ENCODE peak calls at places on chromosomes 6 and 20, in seven cellular contexts. H, Q, U, F, L, T and A are unnamed samples. For H3K9me3, the result is how much of the 10 kb centered on the place peaks cover.

GRCh38 chr6:154962751-154963150 is 32.4 kb upstream of the TIAM2 start:
- DNase-seq in T (peak), L (peak), U (no peak), Q (no peak), H (peak), F (peak), A (no peak)

GRCh38 chr6:119379809-119380208 is 30.2 kb upstream of the MAN1A1 start:
- DNase-seq in Q (no peak), T (no peak), L (no peak), H (no peak), U (no peak), F (no peak), A (no peak)

GRCh38 chr6:38804368-38804767 is 89.3 kb downstream of the DNAH8 start:
- DNase-seq in U (no peak), F (no peak), T (no peak), L (no peak), H (no peak), Q (no peak), A (no peak)

GRCh38 chr20:4573564-4574355 is 147.9 kb upstream of the PRND start:
- DNase-seq in Q (no peak), U (no peak), T (peak), H (no peak), L (peak), F (peak), A (no peak)

GRCh38 chr6:119133400-119133799 is 54.9 kb upstream of the FAM184A start:
- DNase-seq in T (no peak), Q (no peak), L (no peak), F (no peak), H (no peak), U (no peak), A (no peak)

GRCh38 chr6:130697661-130698535 is 129.3 kb upstream of the SMLR1 start:
- DNase-seq in T (peak), L (peak), Q (peak), H (peak), U (peak), F (peak), A (peak)

GRCh38 chr6:163180874-163181541 is 233.5 kb upstream of the QKI start:
- DNase-seq in H (peak), Q (peak), L (peak), F (peak), T (peak), U (peak), A (no peak)

GRCh38 chr20:58676161-58676560 is 16.4 kb upstream of the NPEPL1 start:
- DNase-seq in L (no peak), H (no peak), T (no peak), Q (no peak), F (no peak), U (no peak), A (no peak)

GRCh38 chr6:137589067-137589848 is 95.1 kb upstream of the OLIG3 start:
- DNase-seq in H (peak), U (peak), F (no peak), L (peak), T (peak), Q (peak), A (peak)

GRCh38 chr20:51687071-51687470 is 81.1 kb downstream of the ATP9A start:
- DNase-seq in Q (no peak), U (no peak), F (peak), H (peak), L (peak), T (peak), A (no peak)

GRCh38 chr6:89302936-89303335 is 12.2 kb downstream of the GABRR2 start:
- DNase-seq in T (no peak), U (no peak), H (no peak), Q (no peak), L (no peak), F (no peak), A (no peak)

GRCh38 chr6:19333936-19334335 is 503.2 kb upstream of the ID4 start:
- DNase-seq in L (no peak), Q (no peak), T (peak), H (peak), U (no peak), F (peak), A (no peak)

GRCh38 chr6:115680621-115681020 is 380.1 kb downstream of the FRK start:
- DNase-seq in T (no peak), L (no peak), Q (no peak), H (no peak), F (no peak), U (no peak), A (no peak)

GRCh38 chr20:13430346-13431002 is 208.3 kb downstream of the TASP1 start:
- DNase-seq in H (peak), U (no peak), Q (no peak), L (no peak), T (no peak), F (no peak), A (no peak)

DNA sequence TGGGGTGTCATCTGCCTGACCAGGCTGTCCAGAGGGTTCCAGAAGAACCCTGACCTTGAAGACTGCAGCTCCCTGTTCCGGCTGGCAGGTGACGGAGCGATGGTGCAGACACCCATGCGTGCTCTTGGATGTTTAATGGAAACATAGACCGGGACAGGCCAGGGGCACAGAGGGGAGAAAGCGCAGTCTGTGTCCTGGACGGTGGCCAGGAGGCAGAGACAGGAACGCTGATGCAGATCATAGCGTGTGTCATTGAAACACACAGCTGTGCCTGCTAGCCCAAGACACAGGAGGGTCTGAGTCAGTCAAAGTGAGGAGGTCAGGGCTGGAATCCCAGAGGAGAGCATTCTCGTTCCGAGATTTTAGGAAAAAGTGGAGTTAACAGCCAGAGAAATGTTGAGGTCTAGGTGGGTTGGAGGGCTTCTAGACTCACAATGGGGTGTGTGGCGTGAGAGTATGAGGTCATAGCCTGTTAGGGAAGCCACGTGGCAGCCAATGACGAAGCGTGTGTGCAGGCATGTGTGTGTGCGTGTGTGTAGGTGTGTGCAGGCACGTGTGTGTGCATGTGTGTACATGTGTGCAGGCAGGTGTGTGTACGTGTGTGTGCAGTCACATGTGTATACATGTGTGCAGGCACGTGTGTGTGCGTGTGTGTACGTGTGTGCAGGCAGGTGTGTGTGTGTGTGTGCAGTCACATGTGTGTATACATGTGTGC is 167.0 kb downstream of the ERMARD start:
- DNase-seq in H (no peak), L (peak), U (no peak), T (no peak), Q (no peak), F (no peak), A (no peak)
- H3K9me3 ChIP-seq in H (under half), L (under half), U (under half), T (under half), Q (under half), F (under half), A (under half)

DNA sequence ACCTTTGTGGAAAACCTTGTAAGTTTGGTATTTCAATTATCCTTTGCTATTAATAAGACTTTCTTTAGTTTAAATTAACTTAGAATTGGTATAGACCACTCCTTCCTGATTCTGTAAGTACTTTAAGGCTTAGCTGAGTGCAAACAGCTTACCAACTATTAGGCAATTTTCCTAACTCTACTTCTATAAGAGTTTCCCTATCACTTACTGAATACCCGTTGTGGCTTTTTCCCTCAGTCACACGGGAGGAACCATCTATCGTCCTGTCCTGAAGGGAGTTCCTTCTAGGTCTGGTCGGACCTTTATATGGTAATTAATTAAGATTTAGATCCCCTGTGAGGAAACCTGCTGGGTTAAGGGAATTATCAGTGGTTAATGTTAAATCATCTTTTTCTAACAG is 9.6 kb downstream of the SLC35A1 start:
- DNase-seq in L (no peak), Q (no peak), H (no peak), T (no peak), F (peak), U (no peak), A (no peak)
- H3K9ac ChIP-seq in L (no peak), Q (no peak), H (no peak), T (no peak), F (no peak), U (no peak), A (no peak)

GRCh38 chr6:167487706-167488664 is 163.1 kb downstream of the TTLL2 start:
- DNase-seq in L (no peak), H (no peak), T (no peak), U (no peak), Q (no peak), F (no peak), A (no peak)

GRCh38 chr6:167481527-167481926 is 156.6 kb downstream of the TTLL2 start:
- DNase-seq in U (no peak), T (no peak), L (no peak), H (no peak), F (no peak), Q (no peak), A (no peak)

GRCh38 chr6:167479967-167480653 is 155.2 kb downstream of the TTLL2 start:
- DNase-seq in H (no peak), Q (no peak), U (no peak), T (no peak), L (no peak), F (no peak), A (no peak)

DNA sequence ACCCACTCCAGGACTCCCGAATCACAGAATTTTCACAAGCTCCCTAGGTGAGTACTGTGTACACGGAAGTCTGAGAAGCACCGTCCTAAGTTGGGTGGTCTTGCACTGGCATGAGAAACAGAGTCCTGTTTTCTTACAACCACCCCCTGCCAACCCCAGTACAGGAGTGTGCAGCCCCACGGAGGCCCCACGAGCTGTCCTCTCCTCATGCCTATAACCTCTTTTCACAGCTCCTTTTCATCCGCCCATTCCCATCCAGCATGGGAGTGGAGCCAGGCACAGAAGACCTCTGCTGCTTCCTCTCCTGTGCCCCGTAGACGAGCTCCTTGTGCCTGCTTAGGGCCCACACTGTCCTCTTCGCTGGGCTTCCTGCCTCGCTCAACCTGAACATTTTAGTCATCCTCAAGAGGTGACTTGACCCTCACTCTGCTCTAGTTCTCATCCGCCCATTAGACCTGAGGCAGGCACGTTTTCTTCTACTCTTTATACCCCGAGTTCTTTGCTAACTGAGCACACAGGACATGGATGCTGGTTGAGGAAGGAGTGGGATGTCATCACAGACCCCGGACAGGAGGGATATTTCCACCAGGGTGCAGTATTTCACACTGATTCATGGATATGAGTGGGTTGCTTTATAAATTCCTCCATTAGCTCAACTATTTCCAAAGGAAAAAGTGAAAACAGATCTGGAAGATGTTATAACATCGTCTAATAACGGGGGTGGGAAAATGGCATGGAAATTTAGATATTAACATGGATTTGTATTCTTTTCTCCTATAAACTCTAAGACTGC is 160.5 kb downstream of the TTLL2 start:
- DNase-seq in F (no peak), T (no peak), L (peak), U (no peak), H (no peak), Q (peak), A (no peak)
- H3K9me3 ChIP-seq in F (under half), T (under half), L (under half), U (under half), H (under half), Q (under half), A (under half)

DNA sequence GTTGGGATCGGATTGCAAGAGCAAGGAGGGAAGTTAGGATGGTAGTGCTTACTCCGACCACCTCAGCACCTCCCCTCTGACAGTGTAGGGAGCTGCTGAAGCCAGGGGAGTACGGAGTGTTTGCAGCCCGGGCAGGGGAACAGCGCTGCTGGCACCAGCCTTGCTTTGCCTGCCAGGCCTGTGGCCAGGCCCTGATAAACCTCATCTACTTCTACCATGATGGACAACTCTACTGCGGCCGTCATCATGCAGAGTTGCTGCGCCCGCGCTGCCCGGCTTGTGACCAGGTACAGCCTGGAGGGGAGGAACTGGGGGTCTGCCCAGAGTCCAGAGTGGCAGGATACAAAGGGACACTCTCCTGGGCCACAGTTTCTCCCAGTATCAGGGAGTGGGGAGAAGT is 2.2 kb upstream of the TOMM6 start:
- DNase-seq in L (no peak), U (no peak), H (no peak), F (no peak), T (no peak), Q (no peak), A (no peak)
- H3K9ac ChIP-seq in L (no peak), U (no peak), H (no peak), F (no peak), T (no peak), Q (peak), A (no peak)

DNA sequence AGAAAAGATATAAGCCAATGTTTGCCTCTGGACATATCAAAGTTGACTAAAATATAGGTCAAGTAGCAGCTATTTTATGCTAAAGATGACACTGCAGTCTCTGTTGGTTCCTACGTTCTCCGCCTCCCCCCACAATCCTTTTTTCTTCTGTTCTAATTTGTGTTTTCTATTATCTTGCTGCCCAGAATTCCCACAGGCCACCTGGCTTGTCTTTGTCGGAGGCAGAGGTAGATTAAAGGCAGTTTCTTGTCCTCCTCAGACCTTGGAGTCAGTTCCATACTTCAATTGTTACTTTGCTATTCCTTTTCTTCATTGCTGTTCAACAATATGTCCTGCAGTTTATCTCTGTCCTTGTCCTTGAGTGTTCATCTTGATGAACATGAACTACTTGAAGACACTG is 3.6 kb upstream of the ELOVL5 start:
- DNase-seq in L (no peak), Q (no peak), F (no peak), H (no peak), T (no peak), U (no peak), A (no peak)
- H3K9me3 ChIP-seq in L (under half), Q (under half), F (under half), H (under half), T (under half), U (under half), A (under half)

GRCh38 chr20:63181226-63181625 is 34.7 kb downstream of the YTHDF1 start:
- DNase-seq in T (no peak), L (no peak), U (no peak), Q (no peak), F (no peak), H (no peak), A (no peak)

GRCh38 chr20:63178889-63179751 is 36.8 kb downstream of the YTHDF1 start:
- DNase-seq in U (peak), L (peak), Q (peak), H (no peak), T (peak), F (peak), A (peak)

GRCh38 chr20:63180541-63181185 is 35.3 kb downstream of the YTHDF1 start:
- DNase-seq in F (no peak), H (no peak), T (no peak), Q (no peak), U (no peak), L (no peak), A (no peak)

GRCh38 chr20:63178445-63178818 is 37.5 kb downstream of the YTHDF1 start:
- DNase-seq in L (no peak), F (peak), U (peak), Q (no peak), H (no peak), T (no peak), A (no peak)

GRCh38 chr20:63179876-63180275 is 36.1 kb downstream of the YTHDF1 start:
- DNase-seq in T (no peak), Q (no peak), F (no peak), L (no peak), U (no peak), H (no peak), A (no peak)
- H3K9ac ChIP-seq in T (no peak), Q (no peak), F (no peak), L (no peak), U (no peak), H (no peak), A (no peak)